ENCODE peak calls at places on chromosomes 5 and 9, in four cellular contexts. C, I, T and G are unnamed samples. For H3K4me1, the result is how much of the 10 kb centered on the place peaks cover.

GRCh38 chr5:174271316-174271715 is 225.8 kb downstream of the NSG2 start:
- DNase-seq in C (no peak), I (no peak), T (no peak), G (no peak)

GRCh38 chr9:92648447-92649406 is 21.2 kb downstream of the IPPK start:
- DNase-seq in C (no peak), I (no peak), T (no peak), G (peak)

GRCh38 chr5:137221914-137222313 is 277.2 kb downstream of the SPOCK1 start:
- DNase-seq in C (no peak), I (no peak), T (no peak), G (no peak)

GRCh38 chr9:23596913-23597634 is 229.0 kb downstream of the ELAVL2 start:
- DNase-seq in C (no peak), I (no peak), T (no peak), G (no peak)

GRCh38 chr9:105281926-105282325 is 37.5 kb downstream of the SLC44A1 start:
- DNase-seq in C (no peak), I (no peak), T (no peak), G (no peak)

GRCh38 chr5:1568201-1568979 is 44.6 kb upstream of the LPCAT1 start:
- DNase-seq in C (peak), I (no peak), T (peak), G (no peak)

GRCh38 chr9:108643756-108644510 is 211.9 kb downstream of the ACTL7B start:
- DNase-seq in C (no peak), I (no peak), T (no peak), G (no peak)

GRCh38 chr9:33517373-33517772 is 6.7 kb upstream of the ANKRD18B start:
- DNase-seq in C (peak), I (no peak), T (peak), G (no peak)

GRCh38 chr5:152499816-152500575 is 94.9 kb upstream of the NMUR2 start:
- DNase-seq in C (no peak), I (no peak), T (no peak), G (no peak)

GRCh38 chr9:34651286-34651685 is 699 bp upstream of the IL11RA start:
- DNase-seq in C (peak), I (no peak), T (no peak), G (no peak)

GRCh38 chr5:54547711-54548250 is 30.2 kb downstream of the SNX18 start:
- DNase-seq in C (peak), I (no peak), T (no peak), G (no peak)

GRCh38 chr9:6833518-6834192 is 75.9 kb downstream of the KDM4C start:
- DNase-seq in C (no peak), I (no peak), T (peak), G (no peak)

GRCh38 chr5:124156408-124157027 is 589.9 kb downstream of the ZNF608 start:
- DNase-seq in C (no peak), I (no peak), T (no peak), G (no peak)

GRCh38 chr9:130694205-130694604 is 625 bp downstream of the EXOSC2 start:
- DNase-seq in C (no peak), I (no peak), T (no peak), G (no peak)

GRCh38 chr9:86846679-86847078 is 100.6 kb downstream of the GAS1 start:
- DNase-seq in C (no peak), I (no peak), T (no peak), G (no peak)

GRCh38 chr9:111799506-111799905 is 4.8 kb upstream of the SHOC1 start:
- DNase-seq in C (no peak), I (no peak), T (no peak), G (no peak)

GRCh38 chr5:137747848-137748247 is 6.3 kb downstream of the HNRNPA0 start:
- DNase-seq in C (peak), I (no peak), T (no peak), G (no peak)

GRCh38 chr5:152052470-152052869 is 127.8 kb upstream of the GLRA1 start:
- DNase-seq in C (no peak), I (no peak), T (no peak), G (no peak)

GRCh38 chr5:157046041-157046440 is 12.9 kb downstream of the HAVCR1 start:
- DNase-seq in C (peak), I (peak), T (no peak), G (no peak)

GRCh38 chr5:71706906-71707305 is 12.2 kb upstream of the CARTPT start:
- DNase-seq in C (no peak), I (no peak), T (no peak), G (no peak)

GRCh38 chr5:71703941-71704340 is 15.1 kb upstream of the CARTPT start:
- DNase-seq in C (no peak), I (no peak), T (no peak), G (no peak)

GRCh38 chr5:71700803-71701202 is 18.3 kb upstream of the CARTPT start:
- DNase-seq in C (no peak), I (no peak), T (no peak), G (no peak)

GRCh38 chr5:71701409-71701808 is 17.7 kb upstream of the CARTPT start:
- DNase-seq in C (no peak), I (no peak), T (no peak), G (no peak)

GRCh38 chr5:71705416-71705815 is 13.7 kb upstream of the CARTPT start:
- DNase-seq in C (no peak), I (no peak), T (no peak), G (no peak)
- H3K4me1 ChIP-seq in C (under half), I (under half), T (under half), G (under half)

GRCh38 chr5:17187401-17187800 is 30.0 kb upstream of the BASP1 start:
- DNase-seq in C (no peak), I (no peak), T (no peak), G (no peak)
- H3K4me1 ChIP-seq in C (under half), I (under half), T (under half), G (under half)

DNA sequence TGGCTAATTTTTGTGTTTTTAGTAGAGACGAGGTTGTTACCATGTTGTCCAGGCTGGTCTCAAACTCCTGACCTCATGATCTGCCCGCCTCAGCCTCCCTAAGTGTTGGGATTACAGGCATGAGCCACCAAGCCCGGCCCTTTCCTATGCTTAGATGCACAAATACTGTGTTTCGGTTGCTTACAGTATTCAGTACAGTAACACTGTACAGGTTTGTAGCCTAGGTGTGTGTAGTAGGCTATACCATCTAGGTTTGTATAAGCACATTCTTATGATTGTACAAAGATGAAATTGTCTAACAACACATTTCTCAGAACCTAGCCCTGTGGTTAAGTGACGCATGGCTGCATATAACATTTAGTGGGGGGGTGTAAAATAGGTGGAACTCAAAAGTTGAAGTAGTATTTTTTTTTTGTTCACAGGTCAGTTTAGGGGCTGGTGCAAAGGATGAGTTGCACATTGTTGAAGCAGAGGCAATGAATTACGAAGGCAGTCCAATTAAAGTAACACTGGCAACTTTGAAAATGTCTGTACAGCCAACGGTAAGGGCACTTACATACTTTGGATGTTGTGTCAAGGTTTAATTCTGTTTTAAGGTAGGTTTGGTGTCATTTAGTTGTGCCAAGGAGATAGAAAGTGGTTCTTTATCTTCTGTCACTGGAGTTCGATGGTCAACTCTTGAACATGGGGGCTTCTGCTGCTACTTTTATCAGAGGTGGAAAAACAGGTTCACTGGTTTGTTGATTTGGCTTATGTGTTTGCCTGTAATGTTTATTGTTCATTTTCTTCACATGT is 3.4 kb downstream of the NPM1 start:
- DNase-seq in C (no peak), I (no peak), T (no peak), G (no peak)
- H3K4me1 ChIP-seq in C (under half), I (half or more), T (under half), G (under half)

DNA sequence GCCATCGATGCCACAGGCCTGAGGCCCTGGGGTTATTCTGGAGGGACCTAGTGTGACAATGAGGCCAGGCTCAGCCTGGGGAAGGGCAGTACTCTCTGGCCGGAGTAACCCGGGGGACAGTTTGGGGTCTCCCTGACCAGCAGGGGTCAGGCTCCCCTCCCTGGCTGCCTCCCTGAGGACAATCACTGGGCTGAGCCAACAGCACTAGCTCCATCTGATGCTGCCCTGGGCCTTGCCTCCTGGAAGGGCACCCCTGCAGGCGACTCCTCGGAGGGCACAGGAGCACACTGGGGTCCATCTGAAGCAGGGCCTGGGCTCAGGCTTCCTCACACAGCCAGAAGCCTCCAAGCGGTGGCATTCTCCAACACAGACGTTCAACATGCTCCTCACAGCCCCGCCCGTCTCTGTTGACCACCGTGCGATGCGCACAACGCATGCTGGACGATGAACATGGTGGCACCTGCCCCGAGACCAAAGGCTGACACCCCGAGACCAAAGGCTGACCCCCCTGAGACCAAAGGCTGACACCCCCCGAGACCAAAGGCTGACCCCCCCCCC is 68.3 kb downstream of the ADAMTS2 start:
- DNase-seq in C (no peak), I (no peak), T (no peak), G (no peak)
- H3K4me1 ChIP-seq in C (under half), I (under half), T (under half), G (under half)

GRCh38 chr9:96566401-96567202 is 53.0 kb downstream of the CDC14B start:
- DNase-seq in C (peak), I (peak), T (peak), G (peak)

GRCh38 chr9:96559339-96559943 is 60.2 kb downstream of the CDC14B start:
- DNase-seq in C (no peak), I (no peak), T (no peak), G (no peak)

GRCh38 chr9:96565684-96566360 is 53.8 kb downstream of the CDC14B start:
- DNase-seq in C (no peak), I (no peak), T (no peak), G (no peak)

GRCh38 chr9:96567203-96567700 is 52.4 kb downstream of the CDC14B start:
- DNase-seq in C (no peak), I (no peak), T (no peak), G (no peak)

GRCh38 chr9:96564217-96564616 is 55.4 kb downstream of the CDC14B start:
- DNase-seq in C (no peak), I (no peak), T (no peak), G (no peak)
- H3K4me1 ChIP-seq in C (under half), I (under half), T (under half), G (under half)

GRCh38 chr5:130528474-130528873 is 624.2 kb downstream of the CHSY3 start:
- DNase-seq in C (no peak), I (no peak), T (no peak), G (no peak)
- H3K4me1 ChIP-seq in C (under half), I (under half), T (under half), G (under half)